ENCODE peak calls at places on chromosomes 12 and 14, in eight cellular contexts. F is AG04450; R is A549; N is adrenal gland; A is uterus; G is fibroblast of lung; P is CD4-positive, alpha-beta T cell; E is OCI-LY7. W is an unnamed sample.

GRCh38 chr12:52086944-52087835 is 7.7 kb downstream of the SMIM41 start:
- DNase-seq in F (no peak), R (no peak), N (peak; percentile 36), A (no peak), G (no peak), P (no peak), E (no peak), W (no peak)

GRCh38 chr14:88044782-88045446 is 40.0 kb downstream of the GPR65 start:
- DNase-seq in F (no peak), R (no peak), N (no peak), A (no peak), G (no peak), P (no peak), E (no peak), W (no peak)

GRCh38 chr12:69337325-69337724 is 10.9 kb upstream of the LYZ start:
- DNase-seq in F (no peak), R (no peak), N (no peak), A (no peak), G (no peak), P (no peak), E (no peak), W (no peak)

GRCh38 chr12:64551676-64552075 is 58.6 kb upstream of the RASSF3 start:
- DNase-seq in F (no peak), R (no peak), N (no peak), A (no peak), G (no peak), P (no peak), E (no peak), W (no peak)

GRCh38 chr12:17588968-17589367 is 501.0 kb downstream of the RERGL start:
- DNase-seq in F (no peak), R (peak; percentile 16), N (no peak), A (no peak), G (peak; percentile 1), P (no peak), E (peak; percentile 32), W (no peak)

GRCh38 chr14:93959239-93960107 is 16.9 kb downstream of the ASB2 start:
- DNase-seq in F (peak; percentile 73), R (peak; percentile 92), N (peak; percentile 85), A (peak; percentile 42), G (peak; percentile 90), P (peak; percentile 83), E (peak; percentile 87), W (no peak)

GRCh38 chr12:10457760-10458159 is 4.6 kb upstream of the KLRC1 start:
- DNase-seq in F (no peak), R (no peak), N (no peak), A (no peak), G (no peak), P (no peak), E (no peak), W (no peak)

GRCh38 chr14:23182372-23183014 is 967 bp downstream of the SLC7A8 start:
- DNase-seq in F (no peak), R (no peak), N (peak; percentile 74), A (peak; percentile 62), G (no peak), P (peak; percentile 29), E (peak; percentile 69), W (peak; percentile 86)

GRCh38 chr12:131736807-131737484 is 26.1 kb downstream of the SFSWAP start:
- DNase-seq in F (peak; percentile 6), R (peak; percentile 81), N (peak; percentile 51), A (no peak), G (peak; percentile 89), P (no peak), E (no peak), W (no peak)

GRCh38 chr12:33752854-33753253 is 269.4 kb upstream of the ALG10 start:
- DNase-seq in F (no peak), R (no peak), N (no peak), A (no peak), G (no peak), P (no peak), E (no peak), W (no peak)

GRCh38 chr14:55077155-55077554 is 25.7 kb downstream of the MAPK1IP1L start:
- DNase-seq in F (no peak), R (no peak), N (no peak), A (no peak), G (peak; percentile 15), P (no peak), E (no peak), W (no peak)

GRCh38 chr12:52203126-52203921 is 11.5 kb upstream of the KRT80 start:
- DNase-seq in F (no peak), R (peak; percentile 66), N (peak; percentile 80), A (no peak), G (peak; percentile 88), P (no peak), E (peak; percentile 8), W (peak; percentile 43)

GRCh38 chr14:30020271-30020670 is 92.6 kb upstream of the PRKD1 start:
- DNase-seq in F (no peak), R (no peak), N (no peak), A (no peak), G (no peak), P (no peak), E (no peak), W (no peak)

GRCh38 chr12:108675792-108676191 is 42.1 kb upstream of the SELPLG start:
- DNase-seq in F (no peak), R (no peak), N (no peak), A (no peak), G (no peak), P (no peak), E (no peak), W (no peak)

GRCh38 chr12:50625029-50625875 is 120.5 kb downstream of the DIP2B start:
- DNase-seq in F (no peak), R (no peak), N (no peak), A (no peak), G (peak; percentile 43), P (no peak), E (peak; percentile 23), W (no peak)

GRCh38 chr12:59444932-59445331 is 150.9 kb upstream of the SLC16A7 start:
- DNase-seq in F (no peak), R (no peak), N (no peak), A (no peak), G (peak; percentile 14), P (no peak), E (no peak), W (no peak)

GRCh38 chr12:117024961-117025480 is 74.2 kb downstream of the TESC start:
- DNase-seq in F (no peak), R (no peak), N (peak; percentile 48), A (no peak), G (no peak), P (no peak), E (no peak), W (no peak)

DNA sequence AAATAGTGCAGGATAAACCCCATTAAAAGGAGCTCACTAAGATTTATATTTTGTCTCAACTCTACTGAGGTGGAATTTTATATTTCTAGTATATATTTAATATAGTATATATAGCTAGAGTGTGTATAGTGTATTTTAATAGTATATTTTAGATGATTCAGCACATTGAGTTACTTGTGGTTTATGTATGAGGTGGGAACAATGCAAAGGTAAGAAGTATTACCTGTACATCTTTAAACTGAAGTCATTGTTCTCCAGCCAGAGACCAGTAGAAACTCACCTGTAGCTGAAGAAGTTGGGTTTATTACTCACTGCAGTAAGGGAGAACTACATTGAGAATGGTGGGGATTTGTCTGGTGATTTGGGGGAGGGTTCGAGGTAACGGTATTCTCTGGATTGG is 15.9 kb downstream of the ETNK1 start:
- DNase-seq in F (no peak), R (no peak), N (no peak), A (no peak), G (no peak), P (no peak), E (no peak), W (no peak)
- H3K27ac ChIP-seq in F (no peak overlapping the region), R (no peak overlapping the region), N (no peak overlapping the region), A (no peak overlapping the region), G (no peak overlapping the region), P (no peak overlapping the region), E (no peak overlapping the region), W (no peak overlapping the region)

GRCh38 chr12:118052324-118053070 is 8.5 kb downstream of the WSB2 start:
- DNase-seq in F (peak; percentile 72), R (peak; percentile 98), N (peak; percentile 98), A (peak; percentile 45), G (peak; percentile 98), P (no peak), E (no peak), W (peak; percentile 76)

GRCh38 chr12:118050972-118051910 is 9.7 kb downstream of the WSB2 start:
- DNase-seq in F (no peak), R (no peak), N (no peak), A (no peak), G (no peak), P (no peak), E (no peak), W (no peak)

GRCh38 chr12:118055865-118056773 is 4.9 kb downstream of the WSB2 start:
- DNase-seq in F (no peak), R (no peak), N (no peak), A (no peak), G (no peak), P (no peak), E (no peak), W (peak; percentile 34)

GRCh38 chr12:118055144-118055557 is 5.8 kb downstream of the WSB2 start:
- DNase-seq in F (no peak), R (peak; percentile 39), N (peak; percentile 83), A (no peak), G (no peak), P (peak; percentile 49), E (peak; percentile 79), W (no peak)

GRCh38 chr12:118053071-118053985 is 7.7 kb downstream of the WSB2 start:
- DNase-seq in F (no peak), R (no peak), N (no peak), A (no peak), G (no peak), P (no peak), E (no peak), W (no peak)
- H3K27ac ChIP-seq in F (peak overlapping the region; percentile 86), R (peak overlapping the region; percentile 86), N (peak overlapping the region; percentile 84), A (peak overlapping the region; percentile 28), G (peak overlapping the region; percentile 88), P (no peak overlapping the region), E (no peak overlapping the region), W (peak overlapping the region; percentile 49)

DNA sequence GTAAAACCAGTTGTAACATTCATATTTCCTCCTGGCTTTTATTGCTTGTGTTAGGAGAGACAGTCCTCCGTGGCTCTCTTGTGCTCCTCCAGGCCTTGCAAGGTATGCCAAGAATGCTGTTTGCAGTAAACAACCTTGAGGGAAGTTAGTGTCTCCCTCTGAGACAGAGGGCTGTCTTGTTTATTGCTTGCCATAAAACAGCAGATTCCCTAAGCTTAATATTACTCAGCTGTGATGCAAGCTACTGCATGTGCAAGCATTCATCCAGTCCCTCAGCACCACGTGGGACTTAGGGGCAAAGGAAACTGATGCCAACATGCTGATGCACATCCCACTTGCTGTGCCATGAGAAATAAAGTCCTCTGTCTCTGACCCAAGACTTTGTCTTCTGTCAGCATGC is 6.6 kb downstream of the POMT2 start:
- DNase-seq in F (peak; percentile 76), R (no peak), N (no peak), A (no peak), G (peak; percentile 57), P (no peak), E (no peak), W (peak; percentile 55)
- H3K27ac ChIP-seq in F (peak overlapping the region; percentile 58), R (peak overlapping the region; percentile 76), N (peak overlapping the region; percentile 74), A (peak overlapping the region; percentile 97), G (no peak overlapping the region), P (no peak overlapping the region), E (no peak overlapping the region), W (peak overlapping the region; percentile 61)

DNA sequence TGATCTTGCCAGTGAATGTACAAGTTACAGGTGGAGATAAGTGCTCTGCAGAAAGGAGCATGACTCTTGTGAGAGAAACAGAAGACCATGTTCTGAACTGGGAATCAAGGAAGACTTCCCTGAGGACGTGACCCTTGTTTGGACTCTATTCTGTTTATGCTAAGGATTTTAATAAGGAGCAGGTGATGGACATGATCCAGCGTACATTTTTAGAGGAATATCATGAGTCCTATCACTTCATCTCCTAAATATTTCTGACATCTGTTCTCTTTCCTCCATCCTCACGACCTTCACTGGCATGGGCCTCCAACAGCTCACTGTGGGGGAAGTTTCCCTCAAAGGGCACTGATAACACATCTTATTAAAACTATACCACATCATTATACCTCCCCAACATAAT is 7.9 kb upstream of the SLC38A1 start:
- DNase-seq in F (no peak), R (no peak), N (no peak), A (no peak), G (no peak), P (no peak), E (no peak), W (no peak)
- H3K27ac ChIP-seq in F (no peak overlapping the region), R (no peak overlapping the region), N (no peak overlapping the region), A (no peak overlapping the region), G (no peak overlapping the region), P (no peak overlapping the region), E (no peak overlapping the region), W (no peak overlapping the region)

W was measured in prostate gland.